ENCODE peak calls at places on chromosomes 5 and 9, in five cellular contexts. One of them, this sample, is unnamed.

GRCh38 chr9:71783120-71783523 is 14.8 kb upstream of the CEMIP2 start:
- DNase-seq in lung: no peak
- DNase-seq in GM06990: peak
- DNase-seq in pancreas: no peak
- DNase-seq in fibroblast of the aortic adventitia: no peak
- DNase-seq in this sample: no peak

GRCh38 chr9:138024831-138025291 is 147.3 kb downstream of the CACNA1B start:
- DNase-seq in lung: peak
- DNase-seq in GM06990: no peak
- DNase-seq in pancreas: peak
- DNase-seq in fibroblast of the aortic adventitia: no peak
- DNase-seq in this sample: no peak

GRCh38 chr9:69442486-69442885 is 117.5 kb downstream of the ENTREP1 start:
- DNase-seq in lung: no peak
- DNase-seq in GM06990: no peak
- DNase-seq in pancreas: no peak
- DNase-seq in fibroblast of the aortic adventitia: no peak
- DNase-seq in this sample: no peak

GRCh38 chr9:14304242-14304641 is 9.7 kb downstream of the NFIB start:
- DNase-seq in lung: no peak
- DNase-seq in GM06990: no peak
- DNase-seq in pancreas: no peak
- DNase-seq in fibroblast of the aortic adventitia: no peak
- DNase-seq in this sample: no peak

GRCh38 chr5:176994460-176995121 is 12.0 kb downstream of the UIMC1 start:
- DNase-seq in lung: peak
- DNase-seq in GM06990: peak
- DNase-seq in pancreas: peak
- DNase-seq in fibroblast of the aortic adventitia: peak
- DNase-seq in this sample: peak

GRCh38 chr5:157744055-157745011 is 821 bp downstream of the LSM11 start:
- DNase-seq in lung: no peak
- DNase-seq in GM06990: peak
- DNase-seq in pancreas: peak
- DNase-seq in fibroblast of the aortic adventitia: no peak
- DNase-seq in this sample: peak

GRCh38 chr5:145856285-145856818 is 16.5 kb downstream of the GRXCR2 start:
- DNase-seq in lung: no peak
- DNase-seq in GM06990: no peak
- DNase-seq in pancreas: no peak
- DNase-seq in fibroblast of the aortic adventitia: peak
- DNase-seq in this sample: peak

GRCh38 chr5:102313907-102314306 is 17.8 kb upstream of the SLCO4C1 start:
- DNase-seq in lung: no peak
- DNase-seq in GM06990: no peak
- DNase-seq in pancreas: no peak
- DNase-seq in fibroblast of the aortic adventitia: no peak
- DNase-seq in this sample: no peak

GRCh38 chr5:40841068-40841805 is at the start of gene CARD6:
- DNase-seq in lung: peak
- DNase-seq in GM06990: no peak
- DNase-seq in pancreas: no peak
- DNase-seq in fibroblast of the aortic adventitia: peak
- DNase-seq in this sample: peak

GRCh38 chr5:146027746-146028145 is 77.6 kb downstream of the PLAC8L1 start:
- DNase-seq in lung: no peak
- DNase-seq in GM06990: no peak
- DNase-seq in pancreas: peak
- DNase-seq in fibroblast of the aortic adventitia: no peak
- DNase-seq in this sample: peak

GRCh38 chr5:155738616-155739015 is 588.3 kb upstream of the SGCD start:
- DNase-seq in lung: no peak
- DNase-seq in GM06990: no peak
- DNase-seq in pancreas: no peak
- DNase-seq in fibroblast of the aortic adventitia: no peak
- DNase-seq in this sample: no peak

GRCh38 chr5:42514759-42515158 is 91.5 kb downstream of the GHR start:
- DNase-seq in lung: no peak
- DNase-seq in GM06990: no peak
- DNase-seq in pancreas: no peak
- DNase-seq in fibroblast of the aortic adventitia: no peak
- DNase-seq in this sample: no peak

GRCh38 chr9:84839538-84839937 is 170.0 kb downstream of the NTRK2 start:
- DNase-seq in lung: no peak
- DNase-seq in GM06990: no peak
- DNase-seq in pancreas: no peak
- DNase-seq in fibroblast of the aortic adventitia: peak
- DNase-seq in this sample: peak

GRCh38 chr5:153905214-153905613 is 133.5 kb downstream of the FAM114A2 start:
- DNase-seq in lung: no peak
- DNase-seq in GM06990: no peak
- DNase-seq in pancreas: no peak
- DNase-seq in fibroblast of the aortic adventitia: no peak
- DNase-seq in this sample: no peak

GRCh38 chr9:126569036-126569435 is 44.7 kb upstream of the LMX1B start:
- DNase-seq in lung: no peak
- DNase-seq in GM06990: no peak
- DNase-seq in pancreas: no peak
- DNase-seq in fibroblast of the aortic adventitia: peak
- DNase-seq in this sample: peak

GRCh38 chr9:126516936-126517750 is 96.6 kb upstream of the LMX1B start:
- DNase-seq in lung: peak
- DNase-seq in GM06990: peak
- DNase-seq in pancreas: no peak
- DNase-seq in fibroblast of the aortic adventitia: peak
- DNase-seq in this sample: peak

GRCh38 chr5:159478950-159479349 is 148.7 kb upstream of the IL12B start:
- DNase-seq in lung: no peak
- DNase-seq in GM06990: no peak
- DNase-seq in pancreas: no peak
- DNase-seq in fibroblast of the aortic adventitia: no peak
- DNase-seq in this sample: no peak

DNA sequence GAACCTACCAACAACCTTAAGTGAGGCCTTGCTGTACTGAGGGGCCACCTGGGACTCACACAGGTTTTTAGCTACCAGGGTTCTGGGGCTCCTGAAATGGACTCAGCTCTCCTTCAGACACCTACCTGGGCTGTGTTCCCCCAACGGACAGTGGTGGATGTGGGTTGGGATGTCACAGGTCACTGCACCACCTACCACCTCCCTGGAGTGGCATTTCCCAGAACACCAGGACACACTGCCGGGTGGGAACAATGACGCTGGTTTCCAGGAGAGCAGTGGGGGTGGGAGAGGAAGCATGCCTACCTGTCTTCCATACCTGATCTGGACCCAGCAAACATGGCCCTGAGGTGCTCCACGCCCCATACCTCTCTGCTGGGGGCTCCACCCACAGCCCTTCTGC is 20.9 kb downstream of the ERGIC1 start:
- DNase-seq in lung: no peak
- DNase-seq in GM06990: no peak
- DNase-seq in pancreas: no peak
- DNase-seq in fibroblast of the aortic adventitia: no peak
- DNase-seq in this sample: no peak
- TF ChIP-seq CTCF in lung: no peak
- TF ChIP-seq CTCF in GM06990: no peak
- TF ChIP-seq CTCF in pancreas: no peak
- TF ChIP-seq CTCF in fibroblast of the aortic adventitia: no peak
- TF ChIP-seq CTCF in this sample: no peak

DNA sequence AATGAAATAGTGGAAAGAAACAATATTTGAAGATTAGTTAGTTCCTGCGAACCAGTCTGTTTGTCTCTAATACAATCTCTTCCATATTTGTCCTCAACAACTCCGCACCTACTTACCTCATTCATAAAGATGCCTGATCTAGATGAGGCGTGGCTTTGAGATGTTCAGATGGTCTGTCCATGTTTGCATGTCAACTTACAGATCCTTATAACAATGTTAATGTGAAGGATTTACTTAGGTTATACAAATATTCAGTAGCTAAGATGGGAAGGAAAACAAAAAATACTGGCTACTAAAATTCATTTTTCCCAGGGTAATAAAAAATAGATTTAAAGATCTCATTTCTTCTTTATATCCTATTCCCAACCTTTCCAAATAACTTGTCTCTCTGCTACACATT is 8.3 kb downstream of the CDC14B start:
- DNase-seq in lung: no peak
- DNase-seq in GM06990: no peak
- DNase-seq in pancreas: no peak
- DNase-seq in fibroblast of the aortic adventitia: no peak
- DNase-seq in this sample: no peak
- H3K4me3 ChIP-seq in lung: no peak
- H3K4me3 ChIP-seq in GM06990: no peak
- H3K4me3 ChIP-seq in pancreas: no peak
- H3K4me3 ChIP-seq in fibroblast of the aortic adventitia: no peak
- H3K4me3 ChIP-seq in this sample: no peak

GRCh38 chr5:175700991-175701390 is 43.1 kb downstream of the HRH2 start:
- DNase-seq in lung: no peak
- DNase-seq in GM06990: no peak
- DNase-seq in pancreas: no peak
- DNase-seq in fibroblast of the aortic adventitia: no peak
- DNase-seq in this sample: no peak
- TF ChIP-seq CTCF in lung: no peak
- TF ChIP-seq CTCF in GM06990: peak
- TF ChIP-seq CTCF in pancreas: no peak
- TF ChIP-seq CTCF in fibroblast of the aortic adventitia: no peak
- TF ChIP-seq CTCF in this sample: no peak

GRCh38 chr9:129406278-129407225 is 214.3 kb downstream of the C9orf50 start:
- DNase-seq in lung: no peak
- DNase-seq in GM06990: no peak
- DNase-seq in pancreas: no peak
- DNase-seq in fibroblast of the aortic adventitia: no peak
- DNase-seq in this sample: no peak
- H3K4me3 ChIP-seq in lung: no peak
- H3K4me3 ChIP-seq in GM06990: no peak
- H3K4me3 ChIP-seq in pancreas: no peak
- H3K4me3 ChIP-seq in fibroblast of the aortic adventitia: no peak
- H3K4me3 ChIP-seq in this sample: no peak